ENCODE peak calls at places on chromosomes 13 and 19, in seven cellular contexts. F, S, J, X, C, N and O are unnamed samples. For H3K9me3, the result is how much of the 10 kb centered on the place peaks cover.

GRCh38 chr13:37107868-37108267 is 2.4 kb upstream of the CSNK1A1L start:
- DNase-seq in F (no peak), S (no peak), J (no peak), X (no peak), C (no peak), N (no peak), O (no peak)

GRCh38 chr19:340620-341385 is 3.8 kb downstream of the MIER2 start:
- DNase-seq in F (no peak), S (no peak), J (no peak), X (peak), C (no peak), N (no peak), O (no peak)

GRCh38 chr13:34179481-34179880 is 361.5 kb downstream of the RFC3 start:
- DNase-seq in F (peak), S (no peak), J (no peak), X (no peak), C (no peak), N (no peak), O (no peak)

GRCh38 chr19:14563989-14564650 is 7.7 kb downstream of the NDUFB7 start:
- DNase-seq in F (no peak), S (peak), J (peak), X (no peak), C (no peak), N (no peak), O (peak)

GRCh38 chr13:46906440-46906839 is 9.6 kb upstream of the HTR2A start:
- DNase-seq in F (no peak), S (no peak), J (no peak), X (no peak), C (no peak), N (no peak), O (no peak)

GRCh38 chr13:35596299-35596698 is 119.8 kb upstream of the MAB21L1 start:
- DNase-seq in F (no peak), S (no peak), J (no peak), X (no peak), C (no peak), N (no peak), O (no peak)

GRCh38 chr13:36850790-36851438 is 31.9 kb downstream of the RFXAP start:
- DNase-seq in F (no peak), S (no peak), J (no peak), X (no peak), C (no peak), N (peak), O (no peak)

GRCh38 chr19:6233051-6233826 is 46.5 kb downstream of the MLLT1 start:
- DNase-seq in F (peak), S (peak), J (no peak), X (no peak), C (no peak), N (peak), O (no peak)

GRCh38 chr19:14450168-14450874 is 17.2 kb downstream of the PKN1 start:
- DNase-seq in F (no peak), S (no peak), J (peak), X (no peak), C (peak), N (peak), O (peak)

GRCh38 chr13:65293530-65294198 is 1936.5 kb downstream of the PCDH9 start:
- DNase-seq in F (no peak), S (no peak), J (no peak), X (no peak), C (no peak), N (no peak), O (no peak)

GRCh38 chr19:44684892-44685847 is 13.8 kb upstream of the CEACAM16 start:
- DNase-seq in F (peak), S (no peak), J (no peak), X (no peak), C (no peak), N (peak), O (no peak)

GRCh38 chr19:6677924-6678689 is 8.1 kb upstream of the TNFSF14 start:
- DNase-seq in F (no peak), S (peak), J (peak), X (no peak), C (no peak), N (no peak), O (peak)

GRCh38 chr13:49938274-49938673 is 2.1 kb upstream of the SPRYD7 start:
- DNase-seq in F (no peak), S (peak), J (no peak), X (no peak), C (no peak), N (no peak), O (no peak)

GRCh38 chr19:53012006-53012405 is 1.7 kb upstream of the ERVV-1 start:
- DNase-seq in F (no peak), S (no peak), J (no peak), X (no peak), C (no peak), N (no peak), O (no peak)

GRCh38 chr19:13833330-13834265 is 38.4 kb downstream of the ZSWIM4 start:
- DNase-seq in F (peak), S (peak), J (peak), X (peak), C (peak), N (peak), O (peak)

GRCh38 chr19:33358408-33358807 is 15.1 kb upstream of the CEBPG start:
- DNase-seq in F (no peak), S (no peak), J (no peak), X (no peak), C (no peak), N (no peak), O (no peak)

GRCh38 chr13:27920677-27921420 is 1.0 kb downstream of the PDX1 start:
- DNase-seq in F (no peak), S (peak), J (no peak), X (no peak), C (no peak), N (no peak), O (no peak)

GRCh38 chr13:34943675-34944634 is 1.9 kb downstream of the NBEA start:
- DNase-seq in F (no peak), S (no peak), J (no peak), X (no peak), C (peak), N (peak), O (no peak)

GRCh38 chr19:56476671-56477428 is at the start of gene ZNF667:
- DNase-seq in F (peak), S (peak), J (peak), X (no peak), C (no peak), N (peak), O (no peak)

GRCh38 chr13:94362411-94362909 is 117.0 kb downstream of the DCT start:
- DNase-seq in F (peak), S (peak), J (peak), X (peak), C (peak), N (peak), O (peak)

GRCh38 chr13:35140831-35141230 is 198.8 kb downstream of the NBEA start:
- DNase-seq in F (no peak), S (no peak), J (no peak), X (no peak), C (no peak), N (peak), O (no peak)

GRCh38 chr13:67145950-67146349 is 84.2 kb downstream of the PCDH9 start:
- DNase-seq in F (no peak), S (no peak), J (no peak), X (no peak), C (no peak), N (no peak), O (no peak)

GRCh38 chr13:32811297-32811800 is 204.9 kb upstream of the KL start:
- DNase-seq in F (no peak), S (no peak), J (no peak), X (no peak), C (peak), N (no peak), O (no peak)

GRCh38 chr13:19155321-19155861 is 26.2 kb downstream of the TUBA3C start:
- DNase-seq in F (no peak), S (no peak), J (no peak), X (no peak), C (peak), N (no peak), O (no peak)

GRCh38 chr13:108609353-108609752 is 20.1 kb upstream of the MYO16 start:
- DNase-seq in F (peak), S (no peak), J (no peak), X (no peak), C (peak), N (no peak), O (no peak)

GRCh38 chr19:31834070-31834469 is 484.8 kb upstream of the TSHZ3 start:
- DNase-seq in F (no peak), S (no peak), J (no peak), X (no peak), C (no peak), N (no peak), O (no peak)

GRCh38 chr13:97395437-97396136 is 38.4 kb upstream of the RAP2A start:
- DNase-seq in F (peak), S (no peak), J (no peak), X (no peak), C (no peak), N (no peak), O (no peak)

GRCh38 chr13:91359071-91359470 is 11.6 kb downstream of the MIR17HG start:
- DNase-seq in F (no peak), S (no peak), J (no peak), X (no peak), C (no peak), N (no peak), O (no peak)

GRCh38 chr13:33644607-33645543 is 173.1 kb upstream of the RFC3 start:
- DNase-seq in F (peak), S (no peak), J (no peak), X (no peak), C (no peak), N (no peak), O (no peak)

GRCh38 chr19:33752018-33752790 is 44.5 kb upstream of the KCTD15 start:
- DNase-seq in F (no peak), S (no peak), J (no peak), X (no peak), C (no peak), N (no peak), O (no peak)

GRCh38 chr13:19597523-19597922 is 35.9 kb upstream of the MPHOSPH8 start:
- DNase-seq in F (peak), S (no peak), J (no peak), X (no peak), C (no peak), N (no peak), O (no peak)

GRCh38 chr13:51000576-51001260 is 91.1 kb downstream of the RNASEH2B start:
- DNase-seq in F (peak), S (peak), J (no peak), X (no peak), C (no peak), N (no peak), O (no peak)

GRCh38 chr13:73339086-73339485 is 280.3 kb downstream of the KLF5 start:
- DNase-seq in F (no peak), S (no peak), J (no peak), X (no peak), C (no peak), N (no peak), O (no peak)

GRCh38 chr13:30619731-30620130 is 2.0 kb downstream of the USPL1 start:
- DNase-seq in F (no peak), S (no peak), J (no peak), X (no peak), C (no peak), N (peak), O (no peak)

GRCh38 chr13:30618938-30619289 is 1.2 kb downstream of the USPL1 start:
- DNase-seq in F (no peak), S (no peak), J (no peak), X (no peak), C (no peak), N (no peak), O (no peak)

GRCh38 chr13:30617315-30618185 is at the start of gene USPL1:
- DNase-seq in F (peak), S (peak), J (peak), X (peak), C (peak), N (peak), O (peak)

GRCh38 chr13:30616927-30617314 is 799 bp upstream of the USPL1 start:
- DNase-seq in F (peak), S (peak), J (peak), X (peak), C (peak), N (peak), O (no peak)

DNA sequence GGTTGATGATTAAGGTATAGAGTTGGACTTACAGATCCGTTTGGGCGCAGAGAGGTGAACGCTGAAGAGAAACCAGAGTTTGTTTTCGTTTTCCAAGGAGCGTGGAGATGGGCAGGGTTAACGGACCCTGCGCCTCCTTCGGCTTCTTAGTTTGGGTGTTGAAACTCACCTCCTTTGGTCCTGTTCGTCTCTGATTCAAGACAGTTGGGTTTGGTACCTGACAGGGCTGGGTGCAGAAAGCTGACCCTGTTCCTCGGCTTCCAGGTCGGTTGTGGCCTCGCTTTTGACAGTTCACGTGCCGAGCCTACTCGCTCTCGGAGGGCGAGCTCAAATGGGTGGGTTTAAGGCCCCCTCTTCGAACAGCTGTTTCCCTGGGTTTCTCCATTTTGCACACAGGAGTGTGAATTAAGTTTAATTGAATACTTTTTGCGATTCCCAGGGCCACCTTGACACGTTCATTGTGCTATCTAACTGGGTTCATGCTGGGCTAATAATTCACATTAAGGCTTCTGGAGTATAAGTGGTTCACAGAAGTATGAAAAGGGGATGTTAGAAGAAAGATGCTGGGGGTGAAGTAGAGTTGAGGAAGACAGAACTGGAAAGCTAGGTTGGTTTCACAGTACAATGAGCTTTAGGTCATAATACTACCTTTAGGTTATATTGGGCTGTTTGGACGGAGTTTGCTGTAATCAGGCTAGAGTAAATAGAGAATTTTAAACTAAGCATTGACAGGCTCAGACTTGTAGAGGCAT is 642 bp downstream of the USPL1 start:
- DNase-seq in F (peak), S (peak), J (no peak), X (peak), C (peak), N (peak), O (no peak)
- H3K27ac ChIP-seq in F (peak), S (peak), J (peak), X (peak), C (peak), N (peak), O (peak)

DNA sequence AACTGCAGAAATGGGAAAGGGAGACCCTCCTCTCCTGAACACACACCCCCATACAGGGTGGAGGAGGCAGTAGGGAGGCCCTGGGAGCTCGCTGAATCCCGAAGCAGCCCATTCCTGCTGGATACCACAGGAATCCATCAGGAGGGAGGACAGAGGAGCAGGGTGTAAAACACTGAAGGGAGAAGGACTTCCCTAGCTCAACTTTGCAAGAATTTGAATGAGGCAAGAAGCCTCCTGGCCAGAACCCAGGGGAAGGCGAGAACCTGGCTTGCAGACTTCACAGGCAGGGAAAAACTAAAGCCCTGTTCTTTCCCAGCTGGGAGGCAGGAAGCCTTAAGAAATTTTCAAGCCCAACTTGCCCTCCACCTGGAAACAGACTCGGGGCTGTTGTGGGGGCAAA is 43.5 kb downstream of the ZNF91 start:
- DNase-seq in F (no peak), S (no peak), J (no peak), X (no peak), C (no peak), N (no peak), O (no peak)
- H3K9me3 ChIP-seq in F (under half), S (under half), J (half or more), X (under half), C (under half), N (under half), O (half or more)

DNA sequence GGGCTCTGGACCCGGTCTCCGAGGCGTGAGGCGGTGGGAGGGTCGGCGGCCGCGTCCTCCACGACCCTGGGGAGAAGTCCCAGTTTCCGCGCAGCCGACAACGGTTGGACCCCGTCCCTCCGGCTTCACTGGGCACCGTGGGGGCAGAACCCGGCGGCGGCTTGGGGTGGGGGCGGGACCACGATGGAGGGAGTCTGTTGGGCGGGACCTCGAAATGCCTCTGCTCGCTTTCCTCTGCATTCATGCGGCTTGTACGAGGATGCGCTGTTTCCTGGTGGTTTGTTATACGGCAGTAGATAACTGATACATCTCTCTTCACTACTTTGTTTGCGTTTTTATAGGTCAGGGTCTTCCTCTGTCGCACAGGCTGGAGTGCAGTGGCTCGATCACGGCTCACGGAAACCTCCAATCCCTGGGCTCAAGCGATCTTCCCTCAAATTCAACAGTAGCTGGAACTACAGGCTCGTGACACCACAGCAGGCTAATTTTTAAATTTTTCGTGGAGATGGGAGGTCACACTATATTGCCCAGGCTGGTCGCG is 24.6 kb upstream of the ZNF846 start:
- DNase-seq in F (peak), S (peak), J (peak), X (no peak), C (no peak), N (no peak), O (peak)
- TF ChIP-seq CTCF in F (no peak), S (no peak), J (no peak), X (no peak), C (no peak), N (no peak), O (no peak)

GRCh38 chr19:35741216-35741541 is 1.1 kb downstream of the IGFLR1 start:
- DNase-seq in F (no peak), S (no peak), J (no peak), X (no peak), C (no peak), N (no peak), O (no peak)
- H3K27ac ChIP-seq in F (peak), S (peak), J (peak), X (peak), C (peak), N (peak), O (peak)

GRCh38 chr19:55013596-55013995 is 24.5 kb downstream of the GP6 start:
- DNase-seq in F (no peak), S (no peak), J (no peak), X (no peak), C (no peak), N (no peak), O (no peak)

GRCh38 chr19:55015126-55015525 is 22.9 kb downstream of the GP6 start:
- DNase-seq in F (no peak), S (no peak), J (no peak), X (no peak), C (no peak), N (no peak), O (no peak)

GRCh38 chr19:55018216-55018615 is 19.8 kb downstream of the GP6 start:
- DNase-seq in F (no peak), S (no peak), J (no peak), X (no peak), C (no peak), N (no peak), O (no peak)

GRCh38 chr19:55014714-55015113 is 23.4 kb downstream of the GP6 start:
- DNase-seq in F (no peak), S (no peak), J (no peak), X (no peak), C (peak), N (peak), O (no peak)

DNA sequence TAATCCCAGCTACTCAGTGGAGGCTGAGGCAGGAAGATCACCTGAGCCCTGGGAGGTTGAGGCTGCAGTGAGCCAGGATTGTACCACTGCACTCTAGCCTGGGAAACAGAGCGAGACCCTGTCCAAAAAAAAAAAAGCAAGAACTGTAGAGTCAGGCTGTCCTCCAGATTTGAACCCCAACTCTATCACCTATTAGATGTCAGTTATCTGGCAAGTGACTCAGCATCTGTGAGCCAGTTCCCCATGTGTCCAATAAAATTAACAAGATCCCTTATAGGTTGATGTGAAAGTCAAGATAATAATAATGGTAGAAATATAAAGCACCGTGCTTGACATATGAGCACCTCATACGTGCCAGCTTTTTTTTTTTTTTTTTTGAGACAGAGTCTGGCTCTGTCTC is 22.0 kb downstream of the GP6 start:
- DNase-seq in F (no peak), S (no peak), J (no peak), X (no peak), C (no peak), N (no peak), O (no peak)
- H3K9me3 ChIP-seq in F (under half), S (under half), J (under half), X (under half), C (under half), N (under half), O (under half)

GRCh38 chr13:43935878-43936277 is 56.2 kb downstream of the LACC1 start:
- DNase-seq in F (peak), S (no peak), J (no peak), X (no peak), C (no peak), N (no peak), O (no peak)

GRCh38 chr13:43936630-43937029 is 56.9 kb downstream of the LACC1 start:
- DNase-seq in F (peak), S (no peak), J (no peak), X (no peak), C (no peak), N (no peak), O (no peak)

GRCh38 chr13:43942301-43942700 is 62.6 kb downstream of the LACC1 start:
- DNase-seq in F (peak), S (no peak), J (no peak), X (no peak), C (no peak), N (no peak), O (no peak)

GRCh38 chr13:43937839-43938238 is 58.1 kb downstream of the LACC1 start:
- DNase-seq in F (no peak), S (no peak), J (no peak), X (no peak), C (no peak), N (no peak), O (no peak)

GRCh38 chr13:43939149-43939548 is 59.4 kb downstream of the LACC1 start:
- DNase-seq in F (no peak), S (no peak), J (no peak), X (no peak), C (no peak), N (no peak), O (no peak)
- TF ChIP-seq CTCF in F (no peak), S (no peak), J (no peak), X (no peak), C (no peak), N (no peak), O (no peak)